ENCODE peak calls at places on chromosomes 12 and 14, in nine cellular contexts. A is GM18507; T is non-pigmented ciliary epithelial cell; Y is fibroblast of mammary gland; Q is memory B cell; D is NCI-H1105; N is H54; J is activated CD4-positive, alpha-beta T cell treated with anti-CD3 and anti-CD28 coated beads, Interleukin-2, amount 50 U/mL, for 1 hour; S is left cardiac atrium. H is an unnamed sample.

GRCh38 chr14:85296466-85297210 is 233.3 kb upstream of the FLRT2 start:
- DNase-seq in Y (peak), N (peak), Q (no peak), D (no peak), S (no peak), T (peak), A (no peak), J (no peak), H (peak)

GRCh38 chr14:53875337-53875897 is 81.2 kb downstream of the BMP4 start:
- DNase-seq in Q (no peak), T (no peak), A (no peak), S (no peak), Y (no peak), J (no peak), D (no peak), N (no peak), H (no peak)

GRCh38 chr12:102965281-102966155 is 8.0 kb downstream of the ASCL1 start:
- DNase-seq in N (no peak), S (no peak), T (no peak), A (no peak), J (no peak), Q (no peak), Y (no peak), D (peak), H (no peak)

GRCh38 chr12:82835217-82835616 is 148.5 kb downstream of the TMTC2 start:
- DNase-seq in A (no peak), D (no peak), Q (no peak), S (no peak), Y (peak), N (peak), J (no peak), T (peak), H (no peak)

GRCh38 chr14:65783101-65783500 is 370.6 kb downstream of the FUT8 start:
- DNase-seq in D (no peak), Q (no peak), A (no peak), S (no peak), N (no peak), T (no peak), J (no peak), Y (no peak), H (no peak)

GRCh38 chr14:103041464-103041863 is 15.9 kb downstream of the CDC42BPB start:
- DNase-seq in Q (no peak), T (no peak), N (no peak), S (no peak), Y (no peak), J (no peak), A (no peak), D (no peak), H (no peak)

GRCh38 chr12:80513211-80513610 is 69.2 kb downstream of the PTPRQ start:
- DNase-seq in J (no peak), A (no peak), D (no peak), T (no peak), S (no peak), N (no peak), Q (no peak), Y (no peak), H (no peak)

GRCh38 chr14:100106661-100107112 is 41.5 kb downstream of the EVL start:
- DNase-seq in J (no peak), D (no peak), A (no peak), Q (no peak), S (no peak), N (no peak), T (no peak), Y (no peak), H (no peak)

GRCh38 chr12:121038861-121039654 is at the start of gene OASL:
- DNase-seq in N (peak), T (no peak), Q (peak), S (peak), J (peak), Y (peak), A (peak), D (no peak), H (peak)

GRCh38 chr12:105522166-105522825 is 191.8 kb downstream of the C12orf75 start:
- DNase-seq in A (no peak), Y (peak), Q (no peak), N (no peak), J (no peak), D (no peak), S (no peak), T (peak), H (peak)

GRCh38 chr12:70186436-70186835 is 56.8 kb upstream of the CNOT2 start:
- DNase-seq in A (no peak), J (no peak), S (no peak), N (no peak), Y (no peak), Q (no peak), T (no peak), D (no peak), H (no peak)

H was measured in NB4.